ENCODE peak calls at places on chromosomes 6 and 20, in five cellular contexts. C is fibroblast of lung, Q is astrocyte, J is neural progenitor cell, W is trophoblast cell. P is an unnamed sample.

GRCh38 chr20:2141592-2142575 is 40.3 kb downstream of the STK35 start:
- DNase-seq in C (no peak), J (no peak), Q (no peak), W (no peak), P (no peak)

GRCh38 chr6:111844921-111845320 is 28.3 kb downstream of the FYN start:
- DNase-seq in Q (no peak), J (peak; percentile 67), W (peak; percentile 77), C (no peak), P (peak; percentile 13)

GRCh38 chr6:169253341-169253740 is 305 bp downstream of the THBS2 start:
- DNase-seq in Q (no peak), W (no peak), C (no peak), J (no peak), P (no peak)

GRCh38 chr6:119301429-119301828 is 48.1 kb downstream of the MAN1A1 start:
- DNase-seq in W (no peak), Q (no peak), C (no peak), J (no peak), P (no peak)

GRCh38 chr6:38188677-38189335 is 369.3 kb downstream of the ZFAND3 start:
- DNase-seq in W (no peak), J (peak; percentile 65), C (no peak), Q (no peak), P (no peak)

GRCh38 chr6:144417686-144418085 is 132.6 kb downstream of the UTRN start:
- DNase-seq in J (no peak), Q (no peak), W (no peak), C (no peak), P (no peak)

GRCh38 chr6:149751239-149751638 is 1.7 kb downstream of the PCMT1 start:
- DNase-seq in J (no peak), C (no peak), Q (no peak), W (no peak), P (no peak)

GRCh38 chr6:146258206-146258605 is 229.3 kb downstream of the GRM1 start:
- DNase-seq in W (no peak), C (no peak), J (no peak), Q (peak; percentile 31), P (no peak)

GRCh38 chr6:35669441-35669776 is 19.3 kb downstream of the FKBP5 start:
- DNase-seq in Q (no peak), C (no peak), W (no peak), J (no peak), P (peak; percentile 55)

GRCh38 chr6:34000281-34000680 is 145.6 kb downstream of the GRM4 start:
- DNase-seq in J (no peak), W (no peak), Q (no peak), C (no peak), P (no peak)

GRCh38 chr6:51472745-51473483 is 614.5 kb downstream of the PKHD1 start:
- DNase-seq in C (no peak), W (peak; percentile 72), Q (no peak), J (no peak), P (no peak)

GRCh38 chr6:166720859-166721258 is 93.8 kb upstream of the RPS6KA2 start:
- DNase-seq in J (no peak), C (no peak), Q (no peak), W (no peak), P (no peak)

GRCh38 chr20:50172347-50173013 is 18.1 kb upstream of the CEBPB start:
- DNase-seq in Q (peak; percentile 55), J (peak; percentile 90), C (peak; percentile 80), W (peak; percentile 71), P (no peak)

GRCh38 chr20:50510706-50511401 is 671 bp downstream of the PTPN1 start:
- DNase-seq in W (no peak), Q (no peak), J (peak; percentile 58), C (no peak), P (peak; percentile 9)

GRCh38 chr20:1803216-1804128 is 91.7 kb upstream of the SIRPA start:
- DNase-seq in W (peak; percentile 33), C (peak; percentile 59), Q (peak; percentile 68), J (peak; percentile 93), P (peak; percentile 79)

GRCh38 chr6:97497713-97498331 is 214.8 kb upstream of the MMS22L start:
- DNase-seq in W (peak; percentile 54), C (peak; percentile 74), Q (peak; percentile 54), J (peak; percentile 88), P (peak; percentile 76)

GRCh38 chr6:98669371-98669770 is 165.0 kb upstream of the POU3F2 start:
- DNase-seq in J (peak; percentile 26), Q (no peak), W (no peak), C (no peak), P (no peak)

GRCh38 chr6:150733726-150734125 is 131.8 kb upstream of the MTHFD1L start:
- DNase-seq in W (no peak), J (no peak), Q (no peak), C (no peak), P (no peak)

GRCh38 chr20:5357942-5358341 is 41.2 kb upstream of the PROKR2 start:
- DNase-seq in C (no peak), Q (no peak), W (no peak), J (no peak), P (no peak)

GRCh38 chr6:125667326-125667725 is 82.1 kb upstream of the HEY2 start:
- DNase-seq in W (no peak), J (no peak), Q (no peak), C (no peak), P (no peak)

GRCh38 chr6:41157323-41157722 is 3.2 kb upstream of the TREML1 start:
- DNase-seq in Q (no peak), W (no peak), J (no peak), C (no peak), P (no peak)

GRCh38 chr6:105757512-105758200 is 328.5 kb upstream of the PRDM1 start:
- DNase-seq in W (no peak), J (no peak), C (no peak), Q (no peak), P (peak; percentile 95)

GRCh38 chr20:34642009-34642408 is 34.9 kb downstream of the PIGU start:
- DNase-seq in J (no peak), C (no peak), Q (no peak), W (no peak), P (no peak)

GRCh38 chr6:5143625-5144311 is 58.6 kb downstream of the PPP1R3G start:
- DNase-seq in Q (peak; percentile 33), J (peak; percentile 89), C (peak; percentile 82), W (peak; percentile 86), P (peak; percentile 79)

GRCh38 chr6:166435574-166435973 is 52.8 kb upstream of the MPC1 start:
- DNase-seq in C (no peak), W (no peak), J (no peak), Q (no peak), P (no peak)

GRCh38 chr6:46098678-46099077 is 31.1 kb upstream of the ENPP4 start:
- DNase-seq in C (no peak), W (no peak), J (no peak), Q (no peak), P (no peak)

GRCh38 chr20:63176035-63176434 is 39.9 kb downstream of the YTHDF1 start:
- DNase-seq in Q (no peak), C (no peak), J (peak; percentile 84), W (no peak), P (no peak)

GRCh38 chr6:132511836-132512230 is 1.1 kb downstream of the STX7 start:
- DNase-seq in C (no peak), W (no peak), J (no peak), Q (no peak), P (no peak)

GRCh38 chr6:112626468-112627082 is 279.4 kb downstream of the RFPL4B start:
- DNase-seq in W (no peak), C (peak; percentile 78), Q (peak; percentile 71), J (no peak), P (no peak)

GRCh38 chr6:151087861-151088598 is 151.7 kb upstream of the AKAP12 start:
- DNase-seq in J (no peak), C (peak; percentile 97), Q (peak; percentile 87), W (no peak), P (no peak)

DNA sequence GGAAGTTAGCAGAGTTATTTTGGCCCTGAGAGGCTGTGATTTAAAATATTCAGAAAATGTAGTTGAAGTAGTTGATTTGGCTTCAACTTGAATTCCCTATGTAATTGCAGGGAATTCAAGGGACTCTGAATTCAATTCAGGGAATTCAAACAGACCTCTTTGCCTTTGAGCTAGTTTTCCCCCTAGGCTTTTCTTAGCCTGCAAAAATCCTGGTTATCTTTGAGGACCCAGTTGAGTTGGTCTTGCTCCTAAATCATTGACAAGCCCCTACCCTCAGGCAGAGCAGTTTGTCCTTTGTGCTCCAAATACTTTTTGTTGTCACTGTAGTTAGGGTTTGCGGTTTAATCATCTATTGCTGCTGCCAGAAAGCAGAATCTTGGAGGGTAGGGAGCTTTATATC is 20.4 kb downstream of the GCNT2 start:
- DNase-seq in J (no peak), W (no peak), Q (no peak), C (no peak), P (no peak)
- H3K79me2 ChIP-seq in J (no peaks in the 10 kb centered on the region), W (no peaks in the 10 kb centered on the region), Q (no peaks in the 10 kb centered on the region), C (no peaks in the 10 kb centered on the region), P (no peaks in the 10 kb centered on the region)

DNA sequence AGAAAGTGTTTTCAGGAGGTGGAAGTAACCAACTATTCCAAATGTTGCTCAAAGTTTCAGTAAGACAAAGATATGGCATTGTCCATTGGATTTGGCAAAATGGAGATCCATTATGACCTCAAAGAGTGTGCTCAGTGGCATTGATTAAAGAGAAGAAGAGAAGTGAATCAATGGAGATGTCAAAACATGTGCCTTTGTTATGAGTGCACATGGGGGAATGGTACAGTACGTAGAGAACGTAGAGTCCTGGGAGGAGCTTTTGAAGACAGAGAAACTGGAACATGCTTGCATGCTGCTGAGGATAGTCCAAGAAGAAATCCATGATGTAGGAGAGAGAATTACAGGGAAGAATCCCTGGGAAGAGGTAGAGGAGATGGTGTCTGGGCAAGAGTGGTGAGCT is 42.0 kb upstream of the PAX1 start:
- DNase-seq in J (no peak), W (no peak), C (no peak), Q (no peak), P (no peak)
- H3K9ac ChIP-seq in J (no peak overlapping the region), W (no peak overlapping the region), C (no peak overlapping the region), Q (no peak overlapping the region), P (no peak overlapping the region)

DNA sequence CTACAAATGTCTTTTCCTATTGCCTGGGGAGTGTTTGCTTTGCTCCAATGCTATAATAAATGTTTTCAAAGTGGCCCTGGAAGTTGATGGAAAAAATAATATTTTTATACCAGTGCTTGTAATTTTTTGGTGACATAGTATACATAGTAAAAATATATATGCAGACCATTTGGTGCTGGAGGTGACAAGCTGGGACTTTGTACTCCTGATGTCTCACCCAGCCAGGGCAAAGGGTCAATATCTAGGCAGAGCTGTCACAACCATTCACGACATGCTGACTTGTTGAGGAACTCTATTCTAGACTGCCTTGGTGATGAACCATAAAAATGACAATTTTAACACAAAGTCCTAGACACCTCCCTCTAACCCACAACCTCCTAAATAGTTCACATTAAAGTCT is 203.0 kb downstream of the PLCB1 start:
- DNase-seq in C (no peak), Q (no peak), W (no peak), J (no peak), P (no peak)
- H3K36me3 ChIP-seq in C (no peaks in the 10 kb centered on the region), Q (no peaks in the 10 kb centered on the region), W (no peaks in the 10 kb centered on the region), J (no peaks in the 10 kb centered on the region), P (no peaks in the 10 kb centered on the region)

GRCh38 chr6:15819841-15820240 is 157.0 kb upstream of the DTNBP1 start:
- DNase-seq in J (no peak), C (no peak), W (no peak), Q (no peak), P (no peak)

GRCh38 chr6:15817100-15817499 is 154.3 kb upstream of the DTNBP1 start:
- DNase-seq in W (peak; percentile 98), Q (no peak), J (no peak), C (no peak), P (no peak)

GRCh38 chr6:15818044-15818443 is 155.2 kb upstream of the DTNBP1 start:
- DNase-seq in C (no peak), W (no peak), J (no peak), Q (no peak), P (no peak)

GRCh38 chr6:15818491-15818890 is 155.7 kb upstream of the DTNBP1 start:
- DNase-seq in Q (no peak), C (no peak), J (no peak), W (no peak), P (no peak)

GRCh38 chr6:15819226-15819625 is 156.4 kb upstream of the DTNBP1 start:
- DNase-seq in Q (no peak), C (no peak), W (no peak), J (no peak), P (no peak)
- H3K79me2 ChIP-seq in Q (no peaks in the 10 kb centered on the region), C (no peaks in the 10 kb centered on the region), W (no peaks in the 10 kb centered on the region), J (no peaks in the 10 kb centered on the region), P (no peaks in the 10 kb centered on the region)

P was measured in MM.1S.